ENCODE peak calls at places on chromosomes 6 and 20, in eight cellular contexts. S is HAP-1, L is right cardiac atrium, D is GM12878, P is GM23338, C is foreskin keratinocyte, X is cardiac muscle cell, G is tibial artery. O is an unnamed sample. For H3K27me3, the result is how much of the 10 kb centered on the place peaks cover.

GRCh38 chr6:16146527-16146955 is 17.7 kb downstream of the MYLIP start:
- DNase-seq in S (no peak), L (no peak), D (no peak), P (no peak), C (no peak), X (no peak), G (no peak), O (no peak)

GRCh38 chr6:127893541-127893940 is 7.3 kb downstream of the THEMIS start:
- DNase-seq in S (no peak), L (no peak), D (no peak), P (peak), C (no peak), X (no peak), G (no peak), O (no peak)

GRCh38 chr6:71496018-71496800 is 207.6 kb downstream of the OGFRL1 start:
- DNase-seq in S (no peak), L (no peak), D (peak), P (no peak), C (no peak), X (peak), G (no peak), O (no peak)

GRCh38 chr20:49541733-49542513 is 26.0 kb downstream of the PTGIS start:
- DNase-seq in S (peak), L (peak), D (peak), P (peak), C (peak), X (peak), G (peak), O (peak)

GRCh38 chr6:4640139-4640538 is 136.1 kb upstream of the CDYL start:
- DNase-seq in S (no peak), L (no peak), D (no peak), P (no peak), C (peak), X (no peak), G (no peak), O (peak)

GRCh38 chr6:108341312-108341711 is 46.5 kb downstream of the AFG1L start:
- DNase-seq in S (no peak), L (no peak), D (no peak), P (no peak), C (no peak), X (no peak), G (no peak), O (no peak)

GRCh38 chr20:61490721-61491120 is 238.7 kb downstream of the CDH4 start:
- DNase-seq in S (no peak), L (no peak), D (no peak), P (no peak), C (no peak), X (no peak), G (no peak), O (no peak)

GRCh38 chr6:109079981-109080380 is 14.7 kb downstream of the SESN1 start:
- DNase-seq in S (peak), L (peak), D (no peak), P (no peak), C (no peak), X (no peak), G (peak), O (no peak)

GRCh38 chr6:32194825-32195651 is 2.6 kb upstream of the GPSM3 start:
- DNase-seq in S (peak), L (no peak), D (no peak), P (peak), C (peak), X (peak), G (no peak), O (no peak)

GRCh38 chr6:63573899-63574553 is 1.7 kb downstream of the LOC128125822 start:
- DNase-seq in S (peak), L (no peak), D (peak), P (peak), C (peak), X (peak), G (no peak), O (no peak)

GRCh38 chr20:60389441-60389840 is 431.2 kb downstream of the CDH26 start:
- DNase-seq in S (no peak), L (no peak), D (no peak), P (no peak), C (no peak), X (no peak), G (no peak), O (no peak)
- H3K27me3 ChIP-seq in S (under half), L (under half), D (under half), P (under half), C (under half), X (under half), G (under half), O (under half)

DNA sequence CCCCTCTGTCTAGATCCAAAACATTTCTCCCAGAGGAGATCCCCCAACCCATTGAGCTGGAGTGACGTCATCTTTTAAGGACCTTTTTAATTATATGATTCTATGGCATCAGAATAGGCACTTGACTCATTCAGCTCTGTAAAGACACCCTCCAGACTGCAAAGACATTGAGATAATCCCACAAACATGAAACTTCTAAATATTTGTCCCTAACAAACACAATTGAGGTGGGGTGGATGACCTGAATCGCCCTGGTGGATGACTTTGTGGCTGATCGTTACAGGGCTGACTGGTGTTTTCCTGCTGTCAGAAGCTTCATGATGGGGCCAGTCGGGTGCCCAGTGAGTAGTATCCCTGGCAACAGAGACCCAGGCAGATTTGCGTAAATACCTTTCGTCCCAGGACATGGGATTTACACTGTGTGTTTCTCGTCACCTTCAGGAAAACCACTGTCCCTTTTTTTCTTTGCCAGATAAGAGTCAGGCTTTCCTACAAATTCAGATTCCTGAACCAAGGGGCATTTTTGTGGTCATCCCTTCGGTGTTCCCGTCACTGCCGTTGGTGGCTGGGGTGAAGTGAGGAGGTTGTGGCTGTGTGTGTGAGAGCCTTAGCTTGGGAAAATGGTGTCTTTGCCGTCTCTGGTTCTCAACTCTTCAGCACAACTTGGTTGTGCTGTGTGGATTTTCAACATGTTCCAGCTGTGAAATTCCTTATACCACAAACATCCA is 5.3 kb upstream of the PCK1 start:
- DNase-seq in S (no peak), L (no peak), D (no peak), P (no peak), C (no peak), X (no peak), G (no peak), O (no peak)
- H3K27me3 ChIP-seq in S (under half), L (under half), D (under half), P (under half), C (half or more), X (under half), G (under half), O (under half)

GRCh38 chr6:25675172-25675571 is 23.2 kb downstream of the SCGN start:
- DNase-seq in S (no peak), L (no peak), D (no peak), P (no peak), C (no peak), X (peak), G (no peak), O (no peak)
- H3K27me3 ChIP-seq in S (under half), L (under half), D (under half), P (under half), C (under half), X (under half), G (under half), O (under half)

GRCh38 chr20:37414636-37415035 is 68.7 kb downstream of the SRC start:
- DNase-seq in S (no peak), L (no peak), D (no peak), P (no peak), C (no peak), X (no peak), G (no peak), O (no peak)
- H3K27me3 ChIP-seq in S (under half), L (under half), D (under half), P (under half), C (half or more), X (under half), G (half or more), O (under half)

GRCh38 chr6:1088441-1089001 is 223.4 kb upstream of the FOXQ1 start:
- DNase-seq in S (no peak), L (no peak), D (no peak), P (no peak), C (no peak), X (no peak), G (no peak), O (no peak)

GRCh38 chr6:1091905-1092304 is 220.0 kb upstream of the FOXQ1 start:
- DNase-seq in S (no peak), L (no peak), D (no peak), P (no peak), C (no peak), X (no peak), G (no peak), O (no peak)

GRCh38 chr6:1086446-1086845 is 225.5 kb upstream of the FOXQ1 start:
- DNase-seq in S (no peak), L (no peak), D (no peak), P (no peak), C (no peak), X (no peak), G (no peak), O (no peak)

GRCh38 chr6:1089860-1090259 is 222.0 kb upstream of the FOXQ1 start:
- DNase-seq in S (no peak), L (no peak), D (no peak), P (no peak), C (no peak), X (no peak), G (no peak), O (no peak)

DNA sequence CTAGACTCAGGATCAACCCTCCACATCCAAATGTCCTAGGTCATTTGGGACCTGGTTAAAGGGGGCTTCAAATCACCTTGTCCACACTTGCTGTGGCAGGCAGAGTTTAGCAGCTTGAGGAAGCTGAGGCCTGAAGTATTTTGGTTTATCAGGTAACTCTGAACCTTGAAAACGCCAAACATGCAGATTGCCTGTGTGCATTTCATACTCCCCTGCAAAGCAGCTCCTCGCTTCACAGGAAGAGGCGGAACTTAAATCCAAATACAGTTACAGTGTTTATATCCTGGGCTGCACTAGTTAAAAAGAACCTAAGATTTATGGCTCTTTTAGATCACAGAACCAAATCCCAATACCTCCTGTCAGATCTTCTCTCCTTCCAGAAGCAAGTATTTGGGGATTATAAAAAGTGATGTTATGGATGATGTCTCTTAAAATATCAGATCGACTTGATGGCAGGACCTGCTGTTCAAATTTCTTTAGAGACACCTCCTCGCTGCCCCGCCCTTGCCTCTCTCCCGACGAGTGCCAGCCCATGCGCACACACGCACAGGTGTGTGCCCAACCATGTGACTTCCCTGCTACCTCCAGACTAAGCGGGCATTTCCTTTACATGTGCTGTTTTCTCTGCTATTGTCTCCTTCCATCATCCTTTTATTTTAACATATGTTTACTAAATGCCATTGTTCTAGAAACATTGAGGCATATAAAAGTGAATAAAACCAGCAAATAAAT is 224.6 kb upstream of the FOXQ1 start:
- DNase-seq in S (no peak), L (no peak), D (no peak), P (no peak), C (no peak), X (no peak), G (no peak), O (no peak)
- H3K27me3 ChIP-seq in S (under half), L (under half), D (under half), P (under half), C (under half), X (under half), G (under half), O (under half)